ENCODE peak calls at places on chromosomes 13 and 19, in four cellular contexts. Y, Q, J and S are unnamed samples.
A peak's percentile ranks its signal among the peaks of the same experiment; 100 is the strongest.

GRCh38 chr13:40433577-40433976 is 232.9 kb downstream of the FOXO1 start:
- DNase-seq in Y (peak; percentile 20), Q (no peak), J (no peak), S (no peak)

GRCh38 chr13:106534844-106535551 is 464 bp downstream of the EFNB2 start:
- DNase-seq in Y (peak; percentile 27), Q (no peak), J (no peak), S (peak; percentile 42)

GRCh38 chr13:110874508-110874960 is 40.3 kb downstream of the ANKRD10 start:
- DNase-seq in Y (peak; percentile 58), Q (peak; percentile 52), J (peak; percentile 67), S (peak; percentile 64)

GRCh38 chr13:113657851-113658741 is at the start of gene ATP4B:
- DNase-seq in Y (no peak), Q (no peak), J (no peak), S (no peak)

GRCh38 chr19:46015961-46016425 is 6.9 kb downstream of the PGLYRP1 start:
- DNase-seq in Y (no peak), Q (no peak), J (no peak), S (no peak)

GRCh38 chr19:18593367-18594095 is 4.9 kb downstream of the REX1BD start:
- DNase-seq in Y (no peak), Q (no peak), J (no peak), S (no peak)

GRCh38 chr13:39385154-39385553 is 217.8 kb downstream of the LHFPL6 start:
- DNase-seq in Y (no peak), Q (no peak), J (no peak), S (no peak)

GRCh38 chr19:403221-404036 is 5.5 kb downstream of the C2CD4C start:
- DNase-seq in Y (no peak), Q (peak; percentile 59), J (peak; percentile 66), S (no peak)

GRCh38 chr19:7870571-7871279 is 3.5 kb downstream of the PRR36 start:
- DNase-seq in Y (peak; percentile 47), Q (no peak), J (peak; percentile 19), S (peak; percentile 47)

GRCh38 chr19:28465317-28466086 is 747.4 kb downstream of the UQCRFS1 start:
- DNase-seq in Y (peak; percentile 35), Q (no peak), J (no peak), S (peak; percentile 44)

GRCh38 chr13:84137292-84137691 is 255.0 kb upstream of the SLITRK1 start:
- DNase-seq in Y (peak; percentile 3), Q (no peak), J (no peak), S (peak; percentile 14)

GRCh38 chr13:108193806-108194205 is 21.5 kb downstream of the LIG4 start:
- DNase-seq in Y (no peak), Q (no peak), J (no peak), S (no peak)

GRCh38 chr19:18317998-18318800 is 4.7 kb downstream of the LSM4 start:
- DNase-seq in Y (no peak), Q (no peak), J (no peak), S (no peak)

GRCh38 chr13:87274209-87274819 is 396.9 kb upstream of the SLITRK5 start:
- DNase-seq in Y (peak; percentile 42), Q (no peak), J (peak; percentile 75), S (peak; percentile 80)

GRCh38 chr13:113920173-113920572 is 53.7 kb downstream of the C13orf46 start:
- DNase-seq in Y (no peak), Q (no peak), J (no peak), S (no peak)

GRCh38 chr19:44745386-44745831 is 3.1 kb upstream of the BCL3 start:
- DNase-seq in Y (peak; percentile 83), Q (no peak), J (no peak), S (peak; percentile 73)

GRCh38 chr19:13906525-13906904 is 514 bp downstream of the CC2D1A start:
- DNase-seq in Y (no peak), Q (no peak), J (no peak), S (peak; percentile 12)

GRCh38 chr19:16714702-16715294 is 4.8 kb upstream of the NWD1 start:
- DNase-seq in Y (peak; percentile 42), Q (peak; percentile 20), J (peak; percentile 60), S (peak; percentile 51)

GRCh38 chr13:101453784-101454201 is 1.3 kb downstream of the ITGBL1 start:
- DNase-seq in Y (no peak), Q (no peak), J (no peak), S (no peak)

GRCh38 chr19:17869114-17869608 is 2.6 kb upstream of the SLC5A5 start:
- DNase-seq in Y (no peak), Q (no peak), J (no peak), S (no peak)

GRCh38 chr19:4103073-4103418 is 20.9 kb downstream of the MAP2K2 start:
- DNase-seq in Y (peak; percentile 32), Q (no peak), J (no peak), S (no peak)

GRCh38 chr13:104592127-104592526 is 1525.9 kb upstream of the SLC10A2 start:
- DNase-seq in Y (peak; percentile 22), Q (no peak), J (no peak), S (peak; percentile 81)

GRCh38 chr13:33865945-33866344 is 48.0 kb downstream of the RFC3 start:
- DNase-seq in Y (no peak), Q (no peak), J (no peak), S (no peak)

GRCh38 chr13:44471686-44472085 is 98.1 kb downstream of the SERP2 start:
- DNase-seq in Y (peak; percentile 31), Q (no peak), J (no peak), S (peak; percentile 73)

GRCh38 chr13:90416519-90416918 is 931.0 kb upstream of the MIR17HG start:
- DNase-seq in Y (peak; percentile 57), Q (no peak), J (no peak), S (peak; percentile 89)

GRCh38 chr19:41868989-41869300 is 8.1 kb upstream of the CD79A start:
- DNase-seq in Y (no peak), Q (no peak), J (no peak), S (no peak)

GRCh38 chr13:66343224-66343828 is 886.8 kb downstream of the PCDH9 start:
- DNase-seq in Y (no peak), Q (no peak), J (no peak), S (no peak)

GRCh38 chr19:8611890-8612806 is 1.6 kb upstream of the ADAMTS10 start:
- DNase-seq in Y (peak; percentile 78), Q (no peak), J (no peak), S (peak; percentile 77)

GRCh38 chr19:3986260-3987041 is 1.2 kb upstream of the EEF2 start:
- DNase-seq in Y (peak; percentile 81), Q (peak; percentile 85), J (peak; percentile 79), S (peak; percentile 89)

GRCh38 chr19:23071087-23071511 is 45.7 kb upstream of the ZNF730 start:
- DNase-seq in Y (peak; percentile 7), Q (no peak), J (peak; percentile 27), S (peak; percentile 21)